ENCODE peak calls at places on chromosomes 16 and 17, in seven cellular contexts. One of them, this sample, is unnamed.

GRCh38 chr16:71626018-71626857 is at the start of gene MARVELD3:
- DNase-seq in lower lobe of right lung: peak; percentile 88
- DNase-seq in stomach: peak; percentile 93
- DNase-seq in upper lobe of right lung: peak; percentile 93
- DNase-seq in IMR-90: no peak
- DNase-seq in esophagus muscularis mucosa: no peak
- DNase-seq in psoas muscle: no peak
- DNase-seq in this sample: no peak

GRCh38 chr16:81516478-81517149 is 72.0 kb downstream of the CMIP start:
- DNase-seq in lower lobe of right lung: no peak
- DNase-seq in stomach: no peak
- DNase-seq in upper lobe of right lung: peak; percentile 48
- DNase-seq in IMR-90: no peak
- DNase-seq in esophagus muscularis mucosa: no peak
- DNase-seq in psoas muscle: peak; percentile 49
- DNase-seq in this sample: peak; percentile 61

GRCh38 chr16:5176505-5176904 is 78.9 kb upstream of the EEF2KMT start:
- DNase-seq in lower lobe of right lung: no peak
- DNase-seq in stomach: no peak
- DNase-seq in upper lobe of right lung: no peak
- DNase-seq in IMR-90: no peak
- DNase-seq in esophagus muscularis mucosa: no peak
- DNase-seq in psoas muscle: no peak
- DNase-seq in this sample: no peak

GRCh38 chr17:39617446-39618251 is 9.1 kb upstream of the PPP1R1B start:
- DNase-seq in lower lobe of right lung: peak; percentile 80
- DNase-seq in stomach: peak; percentile 82
- DNase-seq in upper lobe of right lung: peak; percentile 90
- DNase-seq in IMR-90: peak; percentile 13
- DNase-seq in esophagus muscularis mucosa: no peak
- DNase-seq in psoas muscle: peak; percentile 75
- DNase-seq in this sample: peak; percentile 51

GRCh38 chr17:45311762-45312476 is 4.9 kb downstream of the MAP3K14 start:
- DNase-seq in lower lobe of right lung: peak; percentile 81
- DNase-seq in stomach: peak; percentile 82
- DNase-seq in upper lobe of right lung: peak; percentile 82
- DNase-seq in IMR-90: peak; percentile 63
- DNase-seq in esophagus muscularis mucosa: no peak
- DNase-seq in psoas muscle: peak; percentile 88
- DNase-seq in this sample: peak; percentile 78

GRCh38 chr17:40623419-40624217 is 24.0 kb downstream of the SMARCE1 start:
- DNase-seq in lower lobe of right lung: no peak
- DNase-seq in stomach: no peak
- DNase-seq in upper lobe of right lung: no peak
- DNase-seq in IMR-90: no peak
- DNase-seq in esophagus muscularis mucosa: no peak
- DNase-seq in psoas muscle: no peak
- DNase-seq in this sample: no peak

GRCh38 chr16:19113577-19114358 is at the start of gene ITPRIPL2:
- DNase-seq in lower lobe of right lung: peak; percentile 94
- DNase-seq in stomach: peak; percentile 83
- DNase-seq in upper lobe of right lung: peak; percentile 96
- DNase-seq in IMR-90: peak; percentile 85
- DNase-seq in esophagus muscularis mucosa: peak; percentile 95
- DNase-seq in psoas muscle: peak; percentile 94
- DNase-seq in this sample: peak; percentile 95

GRCh38 chr17:74941128-74941725 is 5.5 kb downstream of the OTOP3 start:
- DNase-seq in lower lobe of right lung: no peak
- DNase-seq in stomach: no peak
- DNase-seq in upper lobe of right lung: no peak
- DNase-seq in IMR-90: no peak
- DNase-seq in esophagus muscularis mucosa: no peak
- DNase-seq in psoas muscle: no peak
- DNase-seq in this sample: no peak

GRCh38 chr17:74471341-74471740 is 4.9 kb downstream of the CD300A start:
- DNase-seq in lower lobe of right lung: no peak
- DNase-seq in stomach: no peak
- DNase-seq in upper lobe of right lung: no peak
- DNase-seq in IMR-90: no peak
- DNase-seq in esophagus muscularis mucosa: no peak
- DNase-seq in psoas muscle: no peak
- DNase-seq in this sample: no peak

GRCh38 chr16:54077412-54077821 is 209.2 kb downstream of the IRX3 start:
- DNase-seq in lower lobe of right lung: no peak
- DNase-seq in stomach: no peak
- DNase-seq in upper lobe of right lung: no peak
- DNase-seq in IMR-90: peak; percentile 81
- DNase-seq in esophagus muscularis mucosa: no peak
- DNase-seq in psoas muscle: no peak
- DNase-seq in this sample: no peak

GRCh38 chr17:61449707-61450640 is 2.2 kb upstream of the TBX4 start:
- DNase-seq in lower lobe of right lung: no peak
- DNase-seq in stomach: no peak
- DNase-seq in upper lobe of right lung: no peak
- DNase-seq in IMR-90: no peak
- DNase-seq in esophagus muscularis mucosa: peak; percentile 53
- DNase-seq in psoas muscle: no peak
- DNase-seq in this sample: no peak

GRCh38 chr17:74107107-74107506 is 96.4 kb upstream of the RPL38 start:
- DNase-seq in lower lobe of right lung: no peak
- DNase-seq in stomach: no peak
- DNase-seq in upper lobe of right lung: no peak
- DNase-seq in IMR-90: no peak
- DNase-seq in esophagus muscularis mucosa: no peak
- DNase-seq in psoas muscle: no peak
- DNase-seq in this sample: no peak

GRCh38 chr16:66091462-66091861 is 275.0 kb upstream of the CDH5 start:
- DNase-seq in lower lobe of right lung: no peak
- DNase-seq in stomach: no peak
- DNase-seq in upper lobe of right lung: no peak
- DNase-seq in IMR-90: peak; percentile 38
- DNase-seq in esophagus muscularis mucosa: peak; percentile 21
- DNase-seq in psoas muscle: no peak
- DNase-seq in this sample: no peak

GRCh38 chr16:14449790-14450463 is 180.1 kb downstream of the PARN start:
- DNase-seq in lower lobe of right lung: no peak
- DNase-seq in stomach: no peak
- DNase-seq in upper lobe of right lung: no peak
- DNase-seq in IMR-90: peak; percentile 57
- DNase-seq in esophagus muscularis mucosa: no peak
- DNase-seq in psoas muscle: no peak
- DNase-seq in this sample: no peak

GRCh38 chr16:15829460-15829859 is 27.4 kb downstream of the MYH11 start:
- DNase-seq in lower lobe of right lung: peak; percentile 61
- DNase-seq in stomach: peak; percentile 35
- DNase-seq in upper lobe of right lung: peak; percentile 65
- DNase-seq in IMR-90: peak; percentile 68
- DNase-seq in esophagus muscularis mucosa: peak; percentile 94
- DNase-seq in psoas muscle: peak; percentile 78
- DNase-seq in this sample: peak; percentile 96

DNA sequence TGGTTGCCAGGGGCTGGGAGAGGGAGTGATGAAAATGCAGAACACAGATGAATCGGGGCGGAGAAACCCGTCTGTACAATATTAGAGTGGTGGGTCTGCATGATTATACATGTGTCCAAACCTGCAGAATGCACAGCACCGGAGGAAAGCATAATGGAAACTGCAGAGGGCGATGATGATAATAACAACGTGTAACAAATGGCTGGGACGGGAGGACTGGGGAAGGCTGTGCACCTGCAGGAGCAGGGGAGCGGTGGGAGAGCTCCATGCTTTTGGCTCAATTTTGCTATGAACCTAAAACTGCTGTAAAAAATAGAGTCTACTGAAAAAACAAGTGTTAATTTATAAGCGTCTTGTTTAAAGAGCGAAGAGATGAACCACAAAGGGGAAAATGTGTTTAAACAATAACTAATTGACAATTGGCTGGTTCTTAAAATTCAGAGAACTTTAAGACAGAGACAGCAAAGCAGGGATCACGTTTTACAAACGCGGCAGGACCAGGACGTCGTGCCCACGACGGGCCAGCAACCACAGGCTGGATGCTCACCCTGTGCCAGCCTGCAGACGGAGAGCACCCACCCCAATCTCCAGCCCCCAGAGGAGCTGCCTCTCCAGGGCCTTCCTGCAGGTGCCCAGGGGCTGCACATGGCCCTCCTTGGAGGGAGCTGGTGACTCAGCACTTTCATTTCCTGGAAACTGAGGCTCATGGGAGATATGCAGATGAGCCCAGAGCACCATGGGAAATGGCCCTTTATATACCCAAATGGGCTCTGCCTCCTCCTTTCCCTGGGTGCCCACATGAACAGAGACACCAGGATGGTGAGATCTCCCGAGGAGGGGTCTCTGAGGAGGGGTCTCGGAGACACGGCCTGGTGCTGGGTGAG is at the start of gene TEX19:
- DNase-seq in lower lobe of right lung: no peak
- DNase-seq in stomach: no peak
- DNase-seq in upper lobe of right lung: no peak
- DNase-seq in IMR-90: no peak
- DNase-seq in esophagus muscularis mucosa: no peak
- DNase-seq in psoas muscle: no peak
- DNase-seq in this sample: no peak
- TF ChIP-seq CTCF in lower lobe of right lung: no peak
- TF ChIP-seq CTCF in stomach: no peak
- TF ChIP-seq CTCF in upper lobe of right lung: no peak
- TF ChIP-seq CTCF in IMR-90: no peak
- TF ChIP-seq CTCF in esophagus muscularis mucosa: no peak
- TF ChIP-seq CTCF in psoas muscle: no peak
- TF ChIP-seq CTCF in this sample: no peak

GRCh38 chr17:42389902-42390301 is 1.7 kb upstream of the STAT3 start:
- DNase-seq in lower lobe of right lung: peak; percentile 3
- DNase-seq in stomach: no peak
- DNase-seq in upper lobe of right lung: no peak
- DNase-seq in IMR-90: no peak
- DNase-seq in esophagus muscularis mucosa: no peak
- DNase-seq in psoas muscle: no peak
- DNase-seq in this sample: no peak
- H3K4me1 ChIP-seq in lower lobe of right lung: peaks cover 32% of the 10 kb centered on the region
- H3K4me1 ChIP-seq in stomach: peaks cover 32% of the 10 kb centered on the region
- H3K4me1 ChIP-seq in upper lobe of right lung: peaks cover 26% of the 10 kb centered on the region
- H3K4me1 ChIP-seq in IMR-90: peaks cover 6% of the 10 kb centered on the region
- H3K4me1 ChIP-seq in esophagus muscularis mucosa: peaks cover 28% of the 10 kb centered on the region
- H3K4me1 ChIP-seq in psoas muscle: peaks cover 25% of the 10 kb centered on the region
- H3K4me1 ChIP-seq in this sample: peaks cover 20% of the 10 kb centered on the region

DNA sequence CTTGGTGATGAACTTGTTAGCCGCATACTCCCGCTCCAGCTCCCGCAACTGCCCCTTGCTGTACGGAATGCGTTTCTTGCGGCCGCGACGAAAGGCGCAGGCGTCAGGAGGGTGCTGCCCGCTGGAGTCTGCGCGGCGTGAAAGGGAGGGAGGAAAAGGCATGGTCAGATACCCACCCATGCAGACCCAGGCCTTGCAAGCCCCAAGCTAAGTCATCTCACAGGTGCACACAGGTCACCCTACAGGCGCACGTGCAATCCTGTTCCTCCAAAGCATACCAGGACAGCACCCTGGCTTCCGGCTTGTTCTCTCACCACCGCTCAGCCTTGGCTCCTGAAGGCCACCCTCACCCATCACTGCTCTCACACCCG is 1.6 kb downstream of the HOXB13 start:
- DNase-seq in lower lobe of right lung: no peak
- DNase-seq in stomach: no peak
- DNase-seq in upper lobe of right lung: no peak
- DNase-seq in IMR-90: no peak
- DNase-seq in esophagus muscularis mucosa: no peak
- DNase-seq in psoas muscle: no peak
- DNase-seq in this sample: no peak
- H3K4me3 ChIP-seq in lower lobe of right lung: no peak overlapping the region
- H3K4me3 ChIP-seq in stomach: no peak overlapping the region
- H3K4me3 ChIP-seq in upper lobe of right lung: no peak overlapping the region
- H3K4me3 ChIP-seq in IMR-90: no peak overlapping the region
- H3K4me3 ChIP-seq in esophagus muscularis mucosa: no peak overlapping the region
- H3K4me3 ChIP-seq in psoas muscle: no peak overlapping the region
- H3K4me3 ChIP-seq in this sample: no peak overlapping the region

GRCh38 chr16:24041834-24042631 is 206.2 kb downstream of the PRKCB start:
- DNase-seq in lower lobe of right lung: peak; percentile 63
- DNase-seq in stomach: peak; percentile 62
- DNase-seq in upper lobe of right lung: peak; percentile 67
- DNase-seq in IMR-90: peak; percentile 48
- DNase-seq in esophagus muscularis mucosa: no peak
- DNase-seq in psoas muscle: no peak
- DNase-seq in this sample: no peak

GRCh38 chr16:24044467-24044866 is 208.7 kb downstream of the PRKCB start:
- DNase-seq in lower lobe of right lung: no peak
- DNase-seq in stomach: no peak
- DNase-seq in upper lobe of right lung: no peak
- DNase-seq in IMR-90: no peak
- DNase-seq in esophagus muscularis mucosa: no peak
- DNase-seq in psoas muscle: no peak
- DNase-seq in this sample: no peak

GRCh38 chr16:24046442-24046841 is 209.7 kb upstream of the CACNG3 start:
- DNase-seq in lower lobe of right lung: no peak
- DNase-seq in stomach: no peak
- DNase-seq in upper lobe of right lung: no peak
- DNase-seq in IMR-90: no peak
- DNase-seq in esophagus muscularis mucosa: no peak
- DNase-seq in psoas muscle: no peak
- DNase-seq in this sample: no peak

GRCh38 chr16:24049113-24049512 is 207.0 kb upstream of the CACNG3 start:
- DNase-seq in lower lobe of right lung: no peak
- DNase-seq in stomach: no peak
- DNase-seq in upper lobe of right lung: no peak
- DNase-seq in IMR-90: no peak
- DNase-seq in esophagus muscularis mucosa: no peak
- DNase-seq in psoas muscle: no peak
- DNase-seq in this sample: no peak

GRCh38 chr16:24045641-24046040 is 209.9 kb downstream of the PRKCB start:
- DNase-seq in lower lobe of right lung: no peak
- DNase-seq in stomach: no peak
- DNase-seq in upper lobe of right lung: no peak
- DNase-seq in IMR-90: no peak
- DNase-seq in esophagus muscularis mucosa: no peak
- DNase-seq in psoas muscle: no peak
- DNase-seq in this sample: no peak
- TF ChIP-seq CTCF in lower lobe of right lung: no peak
- TF ChIP-seq CTCF in stomach: no peak
- TF ChIP-seq CTCF in upper lobe of right lung: no peak
- TF ChIP-seq CTCF in IMR-90: no peak
- TF ChIP-seq CTCF in esophagus muscularis mucosa: no peak
- TF ChIP-seq CTCF in psoas muscle: no peak
- TF ChIP-seq CTCF in this sample: no peak

GRCh38 chr17:35808962-35809854 is at the start of gene TAF15:
- DNase-seq in lower lobe of right lung: peak; percentile 97
- DNase-seq in stomach: peak; percentile 96
- DNase-seq in upper lobe of right lung: peak; percentile 97
- DNase-seq in IMR-90: peak; percentile 99
- DNase-seq in esophagus muscularis mucosa: peak; percentile 98
- DNase-seq in psoas muscle: peak; percentile 97
- DNase-seq in this sample: peak; percentile 96
- H3K4me1 ChIP-seq in lower lobe of right lung: peaks cover 58% of the 10 kb centered on the region
- H3K4me1 ChIP-seq in stomach: peaks cover 57% of the 10 kb centered on the region
- H3K4me1 ChIP-seq in upper lobe of right lung: peaks cover 47% of the 10 kb centered on the region
- H3K4me1 ChIP-seq in IMR-90: peaks cover 10% of the 10 kb centered on the region
- H3K4me1 ChIP-seq in esophagus muscularis mucosa: peaks cover 26% of the 10 kb centered on the region
- H3K4me1 ChIP-seq in psoas muscle: peaks cover 20% of the 10 kb centered on the region
- H3K4me1 ChIP-seq in this sample: peaks cover 42% of the 10 kb centered on the region